ENCODE peak calls at places on chromosomes 13 and 19, in five cellular contexts. N is upper lobe of left lung, I is uterus, D is stomach, F is testis. J is an unnamed sample. For H3K27me3 and H3K4me1, the result is how much of the 10 kb centered on the place peaks cover.

GRCh38 chr19:34480971-34481821 is at the start of gene WTIP:
- DNase-seq in D (peak), N (peak), F (peak), I (peak), J (no peak)

GRCh38 chr19:18107235-18108083 is 9.9 kb downstream of the MAST3 start:
- DNase-seq in D (no peak), I (no peak), N (no peak), F (no peak), J (no peak)

GRCh38 chr13:95243207-95243606 is 58.0 kb downstream of the ABCC4 start:
- DNase-seq in D (no peak), I (no peak), F (no peak), N (no peak), J (no peak)

GRCh38 chr13:27263438-27263837 is 7.2 kb upstream of the RASL11A start:
- DNase-seq in N (no peak), I (no peak), F (no peak), D (no peak), J (no peak)

GRCh38 chr19:36915992-36916830 is at the start of the genes ZNF568 and ZNF829:
- DNase-seq in D (peak), I (peak), F (peak), N (peak), J (peak)

GRCh38 chr13:33490461-33491327 is 205.1 kb upstream of the STARD13 start:
- DNase-seq in I (peak), F (no peak), N (peak), D (no peak), J (no peak)

GRCh38 chr13:102227696-102228095 is 174.2 kb downstream of the FGF14 start:
- DNase-seq in N (no peak), F (no peak), I (no peak), D (no peak), J (no peak)

GRCh38 chr13:30934381-30934780 is 1.9 kb downstream of the TEX26 start:
- DNase-seq in F (no peak), D (no peak), N (no peak), I (no peak), J (no peak)

GRCh38 chr19:45395524-45396388 is 9.1 kb downstream of the PPP1R13L start:
- DNase-seq in F (no peak), D (no peak), N (peak), I (no peak), J (no peak)

GRCh38 chr13:113926301-113926761 is 47.5 kb downstream of the C13orf46 start:
- DNase-seq in D (peak), F (peak), I (no peak), N (no peak), J (peak)

GRCh38 chr13:84439108-84439507 is 556.8 kb upstream of the SLITRK1 start:
- DNase-seq in I (no peak), N (no peak), D (no peak), F (no peak), J (no peak)

GRCh38 chr19:13935765-13936486 is 2.3 kb downstream of the PODNL1 start:
- DNase-seq in F (no peak), D (no peak), I (no peak), N (no peak), J (no peak)

GRCh38 chr19:13934785-13935109 is 3.5 kb downstream of the PODNL1 start:
- DNase-seq in D (no peak), I (no peak), N (no peak), F (no peak), J (no peak)

GRCh38 chr19:13932911-13933393 is 5.3 kb downstream of the PODNL1 start:
- DNase-seq in F (no peak), N (peak), D (no peak), I (no peak), J (no peak)

GRCh38 chr19:13938361-13939027 is at the start of gene PODNL1:
- DNase-seq in N (peak), D (no peak), F (no peak), I (no peak), J (no peak)

DNA sequence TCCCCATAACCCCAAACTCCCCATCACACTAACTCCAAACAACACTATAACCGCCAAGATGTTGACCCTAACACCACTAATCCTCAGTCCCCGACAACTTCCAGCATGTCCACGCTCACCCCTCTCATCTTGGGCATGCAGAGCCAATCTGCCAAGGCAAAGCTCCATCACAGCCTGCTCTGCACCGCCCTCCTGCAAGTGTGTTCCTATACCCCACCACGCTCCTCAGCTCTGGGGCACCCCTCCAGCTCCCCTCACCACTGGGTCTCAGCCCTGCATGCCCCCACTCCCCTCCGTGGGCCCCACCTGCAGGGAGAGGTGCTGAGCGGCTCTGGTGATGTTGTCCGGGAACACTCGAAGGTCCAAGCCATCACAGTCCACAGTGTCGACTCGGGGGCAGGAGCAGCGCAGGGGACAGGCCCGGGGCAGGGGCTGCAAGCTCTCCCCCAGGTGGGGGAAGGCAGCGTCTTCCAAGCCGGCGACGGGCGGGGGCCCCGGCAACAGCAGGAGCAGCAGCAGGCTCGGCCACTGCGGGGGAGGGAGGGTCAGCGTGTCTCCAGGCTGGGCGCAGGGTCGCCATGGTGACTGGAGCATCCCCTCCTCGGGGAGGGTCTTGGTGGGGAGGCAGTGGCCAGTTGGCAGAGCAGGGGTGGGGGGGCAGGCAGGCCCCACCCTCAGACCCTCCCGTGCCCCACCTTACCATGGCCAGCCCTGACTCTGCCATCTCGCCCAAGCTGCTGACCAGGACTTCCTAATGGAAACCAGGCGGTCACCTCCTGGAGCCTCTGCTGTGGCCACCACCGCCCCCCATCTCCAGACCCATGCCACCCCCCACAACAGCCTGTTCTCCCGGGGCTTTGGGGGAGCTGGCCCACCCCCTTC is 497 bp downstream of the PODNL1 start:
- DNase-seq in I (no peak), D (no peak), F (no peak), N (peak), J (no peak)
- H3K27me3 ChIP-seq in I (under half), D (under half), F (under half), N (under half), J (under half)

GRCh38 chr13:97224544-97225324 is 2.6 kb downstream of the MBNL2 start:
- DNase-seq in N (no peak), D (peak), F (no peak), I (no peak), J (no peak)
- H3K4me1 ChIP-seq in N (under half), D (half or more), F (under half), I (under half), J (under half)

GRCh38 chr13:21945195-21945594 is 274.3 kb downstream of the FGF9 start:
- DNase-seq in D (no peak), F (no peak), I (no peak), N (no peak), J (no peak)
- TF ChIP-seq POLR2A in D (no peak), F (no peak), I (no peak), N (no peak), J (no peak)

GRCh38 chr19:47021536-47022139 is 2.0 kb downstream of the NPAS1 start:
- DNase-seq in F (no peak), D (no peak), I (no peak), N (peak), J (peak)

GRCh38 chr19:47023448-47023794 is 3.8 kb downstream of the NPAS1 start:
- DNase-seq in N (no peak), F (no peak), I (no peak), D (no peak), J (no peak)

GRCh38 chr19:47020992-47021496 is 1.4 kb downstream of the NPAS1 start:
- DNase-seq in N (peak), D (no peak), F (no peak), I (no peak), J (no peak)

GRCh38 chr19:47022541-47023447 is 3.2 kb downstream of the NPAS1 start:
- DNase-seq in F (no peak), D (no peak), I (no peak), N (no peak), J (peak)

GRCh38 chr19:47022140-47022536 is 2.5 kb downstream of the NPAS1 start:
- DNase-seq in I (no peak), D (no peak), N (no peak), F (no peak), J (no peak)
- H3K27me3 ChIP-seq in I (under half), D (under half), N (under half), F (under half), J (under half)

DNA sequence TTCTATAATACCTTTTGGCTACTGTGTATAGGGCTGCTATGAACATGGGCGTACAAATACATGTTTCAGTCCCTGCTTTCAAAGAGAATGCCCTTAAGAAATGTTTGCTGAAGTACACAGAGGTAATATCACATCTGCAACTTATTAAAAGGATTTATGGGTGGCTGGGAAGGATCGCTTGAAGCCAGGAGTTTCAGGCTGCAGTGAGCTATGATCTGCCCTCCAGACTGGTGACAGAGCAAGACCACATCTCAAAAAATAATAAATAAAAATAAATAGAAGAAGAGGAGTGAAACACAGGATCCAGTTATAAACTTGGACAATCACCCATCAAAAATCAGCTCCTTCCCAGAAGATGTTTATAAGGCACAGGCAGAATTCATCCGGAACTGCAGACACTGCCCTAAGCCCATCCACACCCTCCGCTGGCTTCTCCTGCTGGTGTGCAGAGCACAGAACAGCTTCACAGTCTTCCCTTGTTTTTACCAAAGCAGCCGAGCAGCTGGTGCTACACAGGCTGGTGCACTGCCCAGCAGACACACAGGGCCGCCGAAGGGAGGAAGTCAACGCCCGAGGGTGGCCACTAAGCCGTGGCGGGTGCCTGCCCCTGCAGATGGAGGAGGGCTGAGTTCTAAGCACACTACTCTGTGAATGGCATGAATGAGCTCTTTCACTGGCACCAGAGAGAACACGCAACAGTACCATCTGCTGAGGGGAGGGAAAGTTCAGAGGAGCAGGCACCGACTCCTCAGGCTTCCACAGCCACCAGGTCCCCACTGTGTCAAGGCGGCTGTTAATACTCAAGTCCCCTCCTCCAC is 44.0 kb downstream of the BRD4 start:
- DNase-seq in D (peak), I (no peak), N (peak), F (peak), J (peak)
- H3K4me1 ChIP-seq in D (half or more), I (under half), N (half or more), F (half or more), J (half or more)

J was measured in spleen.